ENCODE peak calls at places on chromosomes 3 and 15, in four cellular contexts. T is IMR-90, V is GM12878, W is HepG2. C is an unnamed sample.

GRCh38 chr15:59152694-59153450 is 47.9 kb downstream of the CCNB2 start:
- DNase-seq in T (no peak), V (no peak), W (no peak), C (no peak)

GRCh38 chr3:130515755-130516154 is 1.2 kb upstream of the COL6A6 start:
- DNase-seq in T (no peak), V (no peak), W (no peak), C (no peak)

GRCh38 chr15:65829150-65829764 is 37.2 kb upstream of the DENND4A start:
- DNase-seq in T (peak), V (no peak), W (peak), C (peak)

GRCh38 chr15:43998607-43999006 is 171.8 kb downstream of the WDR76 start:
- DNase-seq in T (peak), V (no peak), W (no peak), C (peak)

GRCh38 chr3:161043343-161044035 is 61.7 kb downstream of the B3GALNT1 start:
- DNase-seq in T (no peak), V (no peak), W (no peak), C (no peak)

GRCh38 chr3:116112686-116113085 is 332.6 kb downstream of the LSAMP start:
- DNase-seq in T (peak), V (no peak), W (no peak), C (no peak)

GRCh38 chr3:20511863-20512262 is 325.9 kb upstream of the SGO1 start:
- DNase-seq in T (peak), V (no peak), W (peak), C (peak)

GRCh38 chr15:53976844-53977392 is 1.3 kb upstream of the UNC13C start:
- DNase-seq in T (no peak), V (no peak), W (peak), C (peak)

DNA sequence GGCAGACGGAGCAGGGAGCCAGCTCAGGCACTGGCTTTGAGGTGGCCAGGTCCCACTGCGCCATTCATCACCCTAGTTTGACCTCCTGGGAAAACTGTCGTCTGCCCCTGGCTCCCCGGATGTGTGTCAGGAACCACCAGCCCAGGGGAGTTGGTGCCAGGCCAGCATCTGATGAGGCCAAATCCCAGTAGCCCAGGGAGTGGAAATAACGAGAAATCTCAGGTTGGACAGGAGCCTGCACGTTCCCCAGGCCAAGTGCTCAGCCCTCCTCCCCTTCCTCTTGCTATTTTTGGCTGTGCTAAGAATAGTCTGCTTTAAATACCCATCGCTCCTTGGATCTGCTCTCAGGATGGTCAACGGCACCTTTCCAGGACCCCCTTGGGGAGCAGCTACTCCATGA is 93.1 kb upstream of the RPL32 start:
- DNase-seq in T (no peak), V (no peak), W (no peak), C (no peak)
- TF ChIP-seq SMC3 in T (no peak), V (no peak), W (no peak), C (no peak)

GRCh38 chr15:36329592-36329991 is 249.8 kb upstream of the CDIN1 start:
- DNase-seq in T (no peak), V (no peak), W (no peak), C (no peak)

GRCh38 chr15:36325206-36325605 is 254.2 kb upstream of the CDIN1 start:
- DNase-seq in T (no peak), V (no peak), W (no peak), C (no peak)

DNA sequence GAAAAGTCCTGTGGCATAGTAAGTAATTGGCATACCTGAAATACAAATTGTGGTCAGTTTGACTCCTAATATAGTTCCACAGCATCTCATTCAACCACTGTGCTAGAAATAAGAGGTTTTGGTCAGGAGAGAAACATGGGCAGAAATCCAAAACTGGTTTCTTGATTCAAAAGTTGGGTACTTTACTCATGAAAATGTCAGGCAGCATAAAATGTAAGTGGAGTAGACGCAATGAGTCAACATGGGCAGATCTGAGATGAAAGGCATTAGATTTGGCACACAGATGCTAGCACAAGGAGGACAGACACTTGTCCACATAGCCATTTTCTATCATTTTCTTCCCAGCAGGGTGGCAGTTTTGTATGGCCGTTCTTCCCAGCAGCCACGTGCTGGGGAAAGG is 255.8 kb upstream of the CDIN1 start:
- DNase-seq in T (no peak), V (no peak), W (no peak), C (no peak)
- TF ChIP-seq SMC3 in T (no peak), V (no peak), W (no peak), C (no peak)

DNA sequence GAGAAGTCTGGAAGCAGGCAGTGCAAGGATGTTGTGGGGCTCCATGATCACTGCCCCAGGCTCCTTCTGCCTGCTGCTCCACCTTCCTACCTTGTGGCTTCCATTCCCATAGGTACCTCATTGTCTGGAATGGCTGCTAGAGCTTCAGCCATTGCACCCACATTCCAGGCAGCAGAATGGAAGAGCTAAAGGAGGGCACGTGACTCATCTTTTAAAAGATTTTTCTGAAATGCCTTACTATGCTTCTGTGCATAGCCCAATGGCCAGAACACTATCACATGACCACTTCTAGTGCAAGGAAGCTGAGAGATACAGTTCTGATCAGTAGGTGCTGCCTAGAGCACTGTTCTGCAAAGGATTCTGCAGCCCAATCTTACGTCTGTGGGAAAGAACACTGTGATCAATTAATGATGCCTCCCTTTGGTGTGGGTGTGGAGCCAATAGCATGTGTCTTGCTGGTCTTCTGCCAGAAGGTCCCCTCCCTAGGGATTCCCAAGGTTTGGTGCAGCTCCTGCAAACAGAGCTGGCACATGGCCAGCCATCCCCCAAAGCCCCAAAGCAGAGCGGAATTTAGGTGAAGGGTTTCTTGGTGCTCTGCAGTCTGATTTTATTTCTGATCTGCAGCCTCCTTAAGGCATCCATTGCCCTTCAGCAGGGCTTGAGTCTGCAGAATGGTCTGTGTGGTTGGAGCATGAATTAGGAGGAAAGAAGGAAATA is 34.3 kb downstream of the SPSB4 start:
- DNase-seq in T (no peak), V (no peak), W (no peak), C (no peak)
- TF ChIP-seq SMC3 in T (no peak), V (no peak), W (no peak), C (no peak)

DNA sequence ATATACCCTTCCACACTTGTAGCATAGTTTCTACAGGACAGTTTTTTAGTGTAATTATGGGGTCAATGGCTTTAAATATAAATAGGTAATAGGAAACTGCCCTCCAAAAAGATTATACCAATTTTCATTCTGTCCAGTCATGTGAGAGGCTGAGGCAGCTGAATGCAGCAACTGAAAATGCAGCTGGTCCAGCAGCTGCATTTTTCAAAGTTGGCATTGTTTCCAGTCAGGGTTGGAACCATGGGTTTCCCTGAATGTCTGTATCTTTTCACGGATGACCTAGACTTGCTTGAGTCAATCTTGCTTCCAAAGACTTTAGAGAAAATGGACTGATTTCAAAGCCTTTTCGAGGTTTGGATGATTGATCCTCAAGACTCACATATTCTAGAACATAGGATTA is 9.9 kb upstream of the KNL1 start:
- DNase-seq in T (no peak), V (no peak), W (no peak), C (no peak)
- TF ChIP-seq SMC3 in T (no peak), V (no peak), W (no peak), C (no peak)

DNA sequence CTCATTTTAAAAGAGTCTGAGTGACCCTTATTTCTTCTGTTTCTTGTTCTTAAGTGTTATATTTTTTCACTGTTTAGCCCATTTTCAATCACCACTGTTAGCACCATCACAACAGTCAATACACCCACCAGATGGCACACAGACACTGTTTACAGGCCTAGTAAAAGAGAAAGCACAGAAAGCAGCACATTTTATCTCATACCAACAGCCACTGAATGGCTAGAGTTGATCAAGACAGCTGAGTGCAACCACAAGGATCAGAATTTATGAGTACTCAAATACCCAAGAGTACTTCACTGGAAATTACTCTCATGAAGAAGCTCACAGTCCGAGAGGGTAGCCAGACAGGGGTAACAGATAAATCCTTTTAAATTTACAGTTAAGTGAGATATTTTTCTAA is 127.0 kb downstream of the TFDP2 start:
- DNase-seq in T (no peak), V (peak), W (no peak), C (peak)
- TF ChIP-seq SMC3 in T (no peak), V (peak), W (no peak), C (peak)

GRCh38 chr3:30098656-30099454 is 507.5 kb upstream of the TGFBR2 start:
- DNase-seq in T (peak), V (no peak), W (peak), C (no peak)
- TF ChIP-seq SMC3 in T (no peak), V (no peak), W (no peak), C (no peak)

GRCh38 chr3:50564321-50564720 is 3.2 kb downstream of the C3orf18 start:
- DNase-seq in T (no peak), V (no peak), W (no peak), C (no peak)

GRCh38 chr3:50567011-50567385 is 549 bp downstream of the C3orf18 start:
- DNase-seq in T (no peak), V (no peak), W (no peak), C (no peak)

GRCh38 chr3:50559702-50560101 is 7.8 kb downstream of the C3orf18 start:
- DNase-seq in T (no peak), V (no peak), W (no peak), C (no peak)

GRCh38 chr3:50563867-50564266 is 3.7 kb downstream of the C3orf18 start:
- DNase-seq in T (no peak), V (no peak), W (no peak), C (no peak)

DNA sequence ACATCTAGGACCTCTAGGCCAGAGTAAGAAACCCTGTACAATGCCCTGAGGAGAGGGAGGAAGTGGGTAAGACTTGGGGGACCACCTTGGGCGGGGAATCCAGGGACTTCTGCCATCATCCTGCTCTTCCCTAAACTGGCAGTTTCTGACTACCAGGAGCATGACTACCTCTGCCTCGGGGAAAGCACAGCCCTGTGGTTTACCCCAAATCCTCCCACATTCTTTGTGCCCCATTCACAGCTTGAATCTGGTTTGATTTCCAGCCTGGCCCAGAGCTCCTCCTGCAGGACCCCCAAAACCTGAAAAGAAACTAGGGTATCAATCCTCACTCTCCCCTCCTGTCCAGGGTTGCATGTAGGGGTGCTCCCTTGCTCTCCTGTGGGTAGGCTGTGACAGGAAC is 4.7 kb downstream of the C3orf18 start:
- DNase-seq in T (peak), V (no peak), W (no peak), C (no peak)
- TF ChIP-seq SMC3 in T (no peak), V (no peak), W (no peak), C (no peak)